ENCODE peak calls at places on chromosome 21, in six cellular contexts. A is hepatocyte, G is breast epithelium, Q is A549, W is HCT116, I is ovary. R is an unnamed sample. For H3K4me1, the result is how much of the 10 kb centered on the place peaks cover.

GRCh38 chr21:29218749-29219148 is 80.0 kb upstream of the BACH1 start:
- DNase-seq in A (no peak), G (no peak), Q (no peak), W (no peak), I (no peak), R (no peak)

GRCh38 chr21:15564907-15565306 is 164.9 kb upstream of the USP25 start:
- DNase-seq in A (peak), G (no peak), Q (no peak), W (no peak), I (no peak), R (no peak)

GRCh38 chr21:19048088-19048672 is 644.6 kb upstream of the TMPRSS15 start:
- DNase-seq in A (peak), G (no peak), Q (no peak), W (no peak), I (no peak), R (no peak)

GRCh38 chr21:17925000-17925610 is 105.9 kb upstream of the C21orf91 start:
- DNase-seq in A (peak), G (no peak), Q (peak), W (peak), I (peak), R (peak)

GRCh38 chr21:20258542-20258941 is 739.7 kb upstream of the NCAM2 start:
- DNase-seq in A (no peak), G (no peak), Q (no peak), W (no peak), I (no peak), R (no peak)

GRCh38 chr21:41100826-41101550 is 67.0 kb upstream of the BACE2 start:
- DNase-seq in A (no peak), G (no peak), Q (no peak), W (no peak), I (no peak), R (no peak)

GRCh38 chr21:35925497-35925896 is 134.8 kb downstream of the SETD4 start:
- DNase-seq in A (no peak), G (no peak), Q (no peak), W (no peak), I (no peak), R (peak)

GRCh38 chr21:31502537-31503143 is 156.9 kb upstream of the SOD1 start:
- DNase-seq in A (no peak), G (no peak), Q (no peak), W (no peak), I (no peak), R (no peak)

GRCh38 chr21:35367558-35367957 is 318.5 kb upstream of the RUNX1 start:
- DNase-seq in A (no peak), G (no peak), Q (no peak), W (no peak), I (no peak), R (no peak)

GRCh38 chr21:39083377-39084008 is 99.8 kb downstream of the PSMG1 start:
- DNase-seq in A (peak), G (no peak), Q (no peak), W (no peak), I (peak), R (no peak)

GRCh38 chr21:35212393-35213127 is 163.5 kb upstream of the RUNX1 start:
- DNase-seq in A (no peak), G (no peak), Q (no peak), W (no peak), I (no peak), R (no peak)

GRCh38 chr21:16928439-16928838 is 584.4 kb upstream of the CXADR start:
- DNase-seq in A (no peak), G (no peak), Q (no peak), W (no peak), I (no peak), R (no peak)

GRCh38 chr21:31405638-31406037 is 61.6 kb upstream of the TIAM1 start:
- DNase-seq in A (no peak), G (no peak), Q (no peak), W (no peak), I (no peak), R (no peak)

GRCh38 chr21:38597436-38597835 is 99.2 kb upstream of the ERG start:
- DNase-seq in A (no peak), G (no peak), Q (no peak), W (no peak), I (no peak), R (no peak)

GRCh38 chr21:36856643-36857042 is 109.8 kb downstream of the HLCS start:
- DNase-seq in A (no peak), G (no peak), Q (no peak), W (no peak), I (no peak), R (no peak)

GRCh38 chr21:21101911-21102310 is 103.7 kb downstream of the NCAM2 start:
- DNase-seq in A (peak), G (no peak), Q (no peak), W (no peak), I (no peak), R (no peak)

GRCh38 chr21:28791595-28792282 is 200.9 kb downstream of the LTN1 start:
- DNase-seq in A (no peak), G (no peak), Q (no peak), W (no peak), I (no peak), R (no peak)

GRCh38 chr21:32521736-32522360 is 63.5 kb downstream of the TCP10L start:
- DNase-seq in A (no peak), G (no peak), Q (no peak), W (no peak), I (no peak), R (no peak)

GRCh38 chr21:34073749-34074282 is 438 bp downstream of the MRPS6 start:
- DNase-seq in A (peak), G (no peak), Q (no peak), W (no peak), I (peak), R (no peak)

GRCh38 chr21:33162436-33162921 is 67.3 kb upstream of the IFNAR2 start:
- DNase-seq in A (no peak), G (no peak), Q (no peak), W (no peak), I (no peak), R (no peak)

GRCh38 chr21:28421716-28422480 is 570.8 kb downstream of the LTN1 start:
- DNase-seq in A (no peak), G (no peak), Q (no peak), W (no peak), I (no peak), R (no peak)

GRCh38 chr21:16075594-16076282 is 346.0 kb downstream of the USP25 start:
- DNase-seq in A (no peak), G (no peak), Q (no peak), W (no peak), I (no peak), R (no peak)

GRCh38 chr21:36169465-36170128 is 13.0 kb downstream of the DOP1B start:
- DNase-seq in A (no peak), G (no peak), Q (no peak), W (no peak), I (no peak), R (no peak)

GRCh38 chr21:33011462-33011861 is 14.3 kb upstream of the OLIG2 start:
- DNase-seq in A (peak), G (no peak), Q (peak), W (peak), I (no peak), R (no peak)

GRCh38 chr21:35197191-35197590 is 148.1 kb upstream of the RUNX1 start:
- DNase-seq in A (no peak), G (no peak), Q (no peak), W (no peak), I (no peak), R (no peak)

GRCh38 chr21:34640858-34641257 is 25.9 kb upstream of the RCAN1 start:
- DNase-seq in A (no peak), G (no peak), Q (no peak), W (no peak), I (no peak), R (no peak)

GRCh38 chr21:46188226-46189212 is 4.3 kb upstream of the SPATC1L start:
- DNase-seq in A (peak), G (peak), Q (peak), W (peak), I (peak), R (no peak)

GRCh38 chr21:34020934-34021553 is 52.3 kb upstream of the MRPS6 start:
- DNase-seq in A (no peak), G (no peak), Q (no peak), W (no peak), I (no peak), R (no peak)

DNA sequence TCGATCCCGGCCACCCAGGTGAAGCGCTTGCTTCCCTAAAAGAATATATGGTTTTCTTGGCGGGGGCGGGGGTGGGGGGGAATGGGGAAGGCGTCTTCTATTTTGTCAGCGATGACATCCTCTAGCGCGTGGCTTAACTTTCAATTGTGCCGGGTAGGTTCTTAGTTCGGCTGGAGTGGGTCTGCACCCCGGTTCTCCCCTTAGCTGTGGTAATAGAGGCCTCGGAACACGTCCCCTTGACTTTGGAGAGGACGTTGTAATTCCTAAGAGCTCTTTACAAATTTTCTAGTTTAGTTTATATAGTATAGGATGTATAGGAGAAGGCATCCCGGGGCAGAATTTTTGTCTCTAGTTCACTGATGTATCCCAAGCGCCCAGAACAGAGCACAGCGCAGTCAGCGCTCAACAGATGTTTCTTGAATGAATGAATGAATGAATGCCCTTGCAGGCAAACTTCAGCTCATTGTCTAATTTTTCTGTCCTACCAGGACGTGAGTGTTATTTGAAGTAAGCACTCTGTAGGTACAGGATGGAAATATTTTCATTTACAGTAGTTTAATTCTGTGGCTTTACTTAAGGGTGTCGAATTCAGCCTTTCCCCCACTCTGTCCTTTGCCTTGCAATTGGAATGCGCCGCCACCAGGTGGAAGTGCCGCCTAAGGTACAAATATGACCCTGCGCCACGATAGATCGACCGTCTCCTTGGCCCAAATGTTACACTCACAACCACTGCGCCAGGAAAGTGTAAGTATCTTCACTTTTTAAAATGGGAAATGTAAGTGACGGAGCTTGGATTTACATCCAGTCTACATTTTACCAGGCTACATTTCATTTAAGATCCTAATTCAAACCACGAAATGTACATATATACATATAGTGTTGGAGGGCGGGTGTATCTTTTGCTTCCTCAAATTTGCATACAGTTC is 794 bp upstream of the MRPL39 start:
- DNase-seq in A (peak), G (peak), Q (peak), W (peak), I (peak), R (peak)
- H3K27ac ChIP-seq in A (peak), G (peak), Q (peak), W (peak), I (no peak), R (no peak)

DNA sequence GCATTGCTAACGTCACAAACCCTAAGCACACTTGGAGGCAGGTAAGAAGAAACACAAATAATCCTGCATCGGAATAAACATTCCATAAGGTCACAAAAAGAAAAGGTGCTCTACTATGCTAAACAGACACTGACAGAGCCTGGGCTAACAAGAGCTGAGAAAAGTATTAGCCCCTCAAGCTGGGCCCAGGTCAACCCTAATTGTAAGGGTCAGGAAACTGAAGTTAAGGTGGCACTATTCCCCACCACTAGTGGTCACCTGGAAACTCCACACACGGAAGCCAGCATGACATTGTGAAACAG is 1.3 kb downstream of the PTTG1IP start:
- DNase-seq in A (no peak), G (no peak), Q (no peak), W (no peak), I (no peak), R (no peak)
- H3K4me1 ChIP-seq in A (under half), G (under half), Q (half or more), W (half or more), I (under half), R (under half)

GRCh38 chr21:43867332-43867703 is 2.3 kb downstream of the AGPAT3 start:
- DNase-seq in A (no peak), G (no peak), Q (no peak), W (no peak), I (no peak), R (no peak)

GRCh38 chr21:43866659-43867331 is 1.8 kb downstream of the AGPAT3 start:
- DNase-seq in A (peak), G (no peak), Q (no peak), W (no peak), I (no peak), R (peak)

GRCh38 chr21:43869486-43870325 is 4.7 kb downstream of the AGPAT3 start:
- DNase-seq in A (no peak), G (no peak), Q (no peak), W (no peak), I (no peak), R (no peak)

GRCh38 chr21:43867936-43868335 is 2.9 kb downstream of the AGPAT3 start:
- DNase-seq in A (peak), G (no peak), Q (no peak), W (no peak), I (no peak), R (no peak)

DNA sequence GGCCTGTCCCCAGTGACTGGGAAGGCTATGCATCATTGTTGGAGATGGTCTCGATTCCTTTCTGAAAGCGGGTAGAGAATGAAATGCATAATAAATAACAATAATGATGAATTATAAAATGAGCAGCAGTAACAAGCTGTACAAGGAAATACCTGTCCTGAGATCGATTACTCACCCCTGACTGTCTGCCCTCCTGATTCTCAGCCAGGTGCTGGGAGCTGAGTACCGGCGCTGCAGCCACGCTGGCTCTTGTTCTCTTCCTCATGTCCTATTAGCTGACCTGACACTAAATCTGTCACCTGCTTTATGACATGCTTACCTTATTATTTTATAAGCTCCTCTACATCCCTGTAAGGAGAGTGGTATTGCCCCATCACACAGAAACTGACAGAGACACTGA is 3.4 kb downstream of the AGPAT3 start:
- DNase-seq in A (no peak), G (no peak), Q (no peak), W (no peak), I (no peak), R (no peak)
- H3K27ac ChIP-seq in A (peak), G (peak), Q (no peak), W (no peak), I (no peak), R (peak)

DNA sequence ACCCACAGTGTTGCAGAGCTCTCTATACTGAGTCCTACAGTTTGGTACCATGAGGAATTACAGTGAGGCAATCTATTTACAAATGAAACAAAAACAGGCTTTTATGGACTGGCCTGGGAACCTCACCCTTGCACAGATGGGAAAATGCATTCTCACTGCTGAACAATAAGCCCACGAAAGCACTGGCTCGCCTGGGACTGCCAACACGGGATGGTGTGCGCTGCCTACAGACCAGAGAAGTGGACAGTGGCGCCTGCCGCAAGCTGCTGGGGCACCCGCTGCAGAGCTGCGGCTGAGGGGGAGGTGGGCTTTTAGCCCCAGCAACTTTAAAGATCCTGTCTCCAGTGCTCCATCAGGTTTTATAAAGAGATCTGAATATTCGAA is 28.5 kb upstream of the ABCG1 start:
- DNase-seq in A (no peak), G (no peak), Q (no peak), W (no peak), I (no peak), R (no peak)
- H3K4me1 ChIP-seq in A (under half), G (under half), Q (under half), W (under half), I (under half), R (under half)